ENCODE peak calls at places on chromosome 15, in four cellular contexts. D, V, I and U are unnamed samples.

GRCh38 chr15:44028349-44028748 is 166.7 kb downstream of the FRMD5 start:
- DNase-seq in D (no peak), V (no peak), I (no peak), U (no peak)

GRCh38 chr15:70049115-70049514 is 48.6 kb downstream of the TLE3 start:
- DNase-seq in D (no peak), V (no peak), I (no peak), U (no peak)

GRCh38 chr15:37931868-37932267 is 2.6 kb upstream of the TMCO5A start:
- DNase-seq in D (no peak), V (no peak), I (no peak), U (no peak)

GRCh38 chr15:52256366-52256765 is 39.2 kb downstream of the MYO5C start:
- DNase-seq in D (peak; percentile 88), V (peak; percentile 63), I (peak; percentile 46), U (peak; percentile 42)

GRCh38 chr15:80904941-80905532 is 84.6 kb downstream of the MESD start:
- DNase-seq in D (no peak), V (no peak), I (no peak), U (no peak)

GRCh38 chr15:77048135-77048866 is 22.6 kb downstream of the TSPAN3 start:
- DNase-seq in D (no peak), V (no peak), I (no peak), U (no peak)

GRCh38 chr15:73753250-73754130 is at the start of gene INSYN1:
- DNase-seq in D (no peak), V (no peak), I (no peak), U (no peak)

GRCh38 chr15:41566121-41566885 is 7.3 kb downstream of the TYRO3 start:
- DNase-seq in D (peak; percentile 54), V (no peak), I (no peak), U (no peak)

GRCh38 chr15:92906563-92907081 is 6.5 kb downstream of the CHD2 start:
- DNase-seq in D (no peak), V (no peak), I (no peak), U (no peak)

GRCh38 chr15:73927476-73928240 is 1.4 kb downstream of the LOXL1 start:
- DNase-seq in D (peak; percentile 87), V (peak; percentile 16), I (peak; percentile 70), U (no peak)

GRCh38 chr15:23532019-23532418 is 33.5 kb upstream of the MKRN3 start:
- DNase-seq in D (no peak), V (peak; percentile 42), I (no peak), U (no peak)

GRCh38 chr15:63600001-63600645 is 2.9 kb downstream of the FBXL22 start:
- DNase-seq in D (no peak), V (no peak), I (no peak), U (no peak)